ENCODE peak calls at places on chromosomes 11 and 22, in four cellular contexts. One of them, this sample, is unnamed.

GRCh38 chr11:109222730-109223129 is 199.3 kb upstream of the C11orf87 start:
- DNase-seq in stimulated activated CD4-positive, alpha-beta T cell treated with anti-CD3 and anti-CD28 coated beads, Interleukin-1b, Interleukin-23, amount 100 ng/mL, for 48 hours: no peak
- DNase-seq in activated CD4-positive, alpha-beta T cell treated with anti-CD3 and anti-CD28 coated beads, Interleukin-2, amount 10 ng/mL, durations not matched to agents 7 days and 5 days: no peak
- DNase-seq in nucleus accumbens: no peak
- DNase-seq in this sample: no peak

GRCh38 chr11:68470304-68470811 is 9.8 kb downstream of the PPP6R3 start:
- DNase-seq in stimulated activated CD4-positive, alpha-beta T cell treated with anti-CD3 and anti-CD28 coated beads, Interleukin-1b, Interleukin-23, amount 100 ng/mL, for 48 hours: no peak
- DNase-seq in activated CD4-positive, alpha-beta T cell treated with anti-CD3 and anti-CD28 coated beads, Interleukin-2, amount 10 ng/mL, durations not matched to agents 7 days and 5 days: no peak
- DNase-seq in nucleus accumbens: no peak
- DNase-seq in this sample: no peak

GRCh38 chr11:72684236-72684912 is 10.2 kb upstream of the PDE2A start:
- DNase-seq in stimulated activated CD4-positive, alpha-beta T cell treated with anti-CD3 and anti-CD28 coated beads, Interleukin-1b, Interleukin-23, amount 100 ng/mL, for 48 hours: peak; percentile 50
- DNase-seq in activated CD4-positive, alpha-beta T cell treated with anti-CD3 and anti-CD28 coated beads, Interleukin-2, amount 10 ng/mL, durations not matched to agents 7 days and 5 days: peak; percentile 53
- DNase-seq in nucleus accumbens: no peak
- DNase-seq in this sample: peak; percentile 59

GRCh38 chr11:74157169-74157568 is 13.6 kb downstream of the C2CD3 start:
- DNase-seq in stimulated activated CD4-positive, alpha-beta T cell treated with anti-CD3 and anti-CD28 coated beads, Interleukin-1b, Interleukin-23, amount 100 ng/mL, for 48 hours: no peak
- DNase-seq in activated CD4-positive, alpha-beta T cell treated with anti-CD3 and anti-CD28 coated beads, Interleukin-2, amount 10 ng/mL, durations not matched to agents 7 days and 5 days: no peak
- DNase-seq in nucleus accumbens: no peak
- DNase-seq in this sample: no peak

GRCh38 chr11:12272821-12273617 is 104.4 kb upstream of the PARVA start:
- DNase-seq in stimulated activated CD4-positive, alpha-beta T cell treated with anti-CD3 and anti-CD28 coated beads, Interleukin-1b, Interleukin-23, amount 100 ng/mL, for 48 hours: no peak
- DNase-seq in activated CD4-positive, alpha-beta T cell treated with anti-CD3 and anti-CD28 coated beads, Interleukin-2, amount 10 ng/mL, durations not matched to agents 7 days and 5 days: no peak
- DNase-seq in nucleus accumbens: no peak
- DNase-seq in this sample: no peak

GRCh38 chr11:121534131-121535093 is 81.6 kb upstream of the SORL1-AS1 start:
- DNase-seq in stimulated activated CD4-positive, alpha-beta T cell treated with anti-CD3 and anti-CD28 coated beads, Interleukin-1b, Interleukin-23, amount 100 ng/mL, for 48 hours: no peak
- DNase-seq in activated CD4-positive, alpha-beta T cell treated with anti-CD3 and anti-CD28 coated beads, Interleukin-2, amount 10 ng/mL, durations not matched to agents 7 days and 5 days: no peak
- DNase-seq in nucleus accumbens: no peak
- DNase-seq in this sample: no peak

GRCh38 chr22:41984006-41984405 is 14.6 kb upstream of the WBP2NL start:
- DNase-seq in stimulated activated CD4-positive, alpha-beta T cell treated with anti-CD3 and anti-CD28 coated beads, Interleukin-1b, Interleukin-23, amount 100 ng/mL, for 48 hours: no peak
- DNase-seq in activated CD4-positive, alpha-beta T cell treated with anti-CD3 and anti-CD28 coated beads, Interleukin-2, amount 10 ng/mL, durations not matched to agents 7 days and 5 days: no peak
- DNase-seq in nucleus accumbens: no peak
- DNase-seq in this sample: no peak

GRCh38 chr22:39308614-39309363 is 10.6 kb downstream of the RPL3 start:
- DNase-seq in stimulated activated CD4-positive, alpha-beta T cell treated with anti-CD3 and anti-CD28 coated beads, Interleukin-1b, Interleukin-23, amount 100 ng/mL, for 48 hours: no peak
- DNase-seq in activated CD4-positive, alpha-beta T cell treated with anti-CD3 and anti-CD28 coated beads, Interleukin-2, amount 10 ng/mL, durations not matched to agents 7 days and 5 days: no peak
- DNase-seq in nucleus accumbens: no peak
- DNase-seq in this sample: no peak

GRCh38 chr11:12693075-12693473 is 18.9 kb downstream of the TEAD1 start:
- DNase-seq in stimulated activated CD4-positive, alpha-beta T cell treated with anti-CD3 and anti-CD28 coated beads, Interleukin-1b, Interleukin-23, amount 100 ng/mL, for 48 hours: no peak
- DNase-seq in activated CD4-positive, alpha-beta T cell treated with anti-CD3 and anti-CD28 coated beads, Interleukin-2, amount 10 ng/mL, durations not matched to agents 7 days and 5 days: no peak
- DNase-seq in nucleus accumbens: no peak
- DNase-seq in this sample: no peak

GRCh38 chr22:26673485-26673884 is 16.1 kb downstream of the MIAT start:
- DNase-seq in stimulated activated CD4-positive, alpha-beta T cell treated with anti-CD3 and anti-CD28 coated beads, Interleukin-1b, Interleukin-23, amount 100 ng/mL, for 48 hours: peak; percentile 47
- DNase-seq in activated CD4-positive, alpha-beta T cell treated with anti-CD3 and anti-CD28 coated beads, Interleukin-2, amount 10 ng/mL, durations not matched to agents 7 days and 5 days: peak; percentile 39
- DNase-seq in nucleus accumbens: no peak
- DNase-seq in this sample: no peak

GRCh38 chr11:34940026-34940677 is 23.7 kb downstream of the PDHX start:
- DNase-seq in stimulated activated CD4-positive, alpha-beta T cell treated with anti-CD3 and anti-CD28 coated beads, Interleukin-1b, Interleukin-23, amount 100 ng/mL, for 48 hours: no peak
- DNase-seq in activated CD4-positive, alpha-beta T cell treated with anti-CD3 and anti-CD28 coated beads, Interleukin-2, amount 10 ng/mL, durations not matched to agents 7 days and 5 days: no peak
- DNase-seq in nucleus accumbens: no peak
- DNase-seq in this sample: no peak

GRCh38 chr11:3104051-3104714 is 47.0 kb upstream of the CARS1 start:
- DNase-seq in stimulated activated CD4-positive, alpha-beta T cell treated with anti-CD3 and anti-CD28 coated beads, Interleukin-1b, Interleukin-23, amount 100 ng/mL, for 48 hours: no peak
- DNase-seq in activated CD4-positive, alpha-beta T cell treated with anti-CD3 and anti-CD28 coated beads, Interleukin-2, amount 10 ng/mL, durations not matched to agents 7 days and 5 days: no peak
- DNase-seq in nucleus accumbens: no peak
- DNase-seq in this sample: no peak

GRCh38 chr11:126585388-126586302 is 230.2 kb downstream of the ST3GAL4 start:
- DNase-seq in stimulated activated CD4-positive, alpha-beta T cell treated with anti-CD3 and anti-CD28 coated beads, Interleukin-1b, Interleukin-23, amount 100 ng/mL, for 48 hours: no peak
- DNase-seq in activated CD4-positive, alpha-beta T cell treated with anti-CD3 and anti-CD28 coated beads, Interleukin-2, amount 10 ng/mL, durations not matched to agents 7 days and 5 days: no peak
- DNase-seq in nucleus accumbens: no peak
- DNase-seq in this sample: no peak

GRCh38 chr11:20351870-20352269 is 11.6 kb upstream of the HTATIP2 start:
- DNase-seq in stimulated activated CD4-positive, alpha-beta T cell treated with anti-CD3 and anti-CD28 coated beads, Interleukin-1b, Interleukin-23, amount 100 ng/mL, for 48 hours: no peak
- DNase-seq in activated CD4-positive, alpha-beta T cell treated with anti-CD3 and anti-CD28 coated beads, Interleukin-2, amount 10 ng/mL, durations not matched to agents 7 days and 5 days: peak; percentile 11
- DNase-seq in nucleus accumbens: no peak
- DNase-seq in this sample: no peak

GRCh38 chr11:30147293-30147692 is 83.5 kb upstream of the FSHB start:
- DNase-seq in stimulated activated CD4-positive, alpha-beta T cell treated with anti-CD3 and anti-CD28 coated beads, Interleukin-1b, Interleukin-23, amount 100 ng/mL, for 48 hours: no peak
- DNase-seq in activated CD4-positive, alpha-beta T cell treated with anti-CD3 and anti-CD28 coated beads, Interleukin-2, amount 10 ng/mL, durations not matched to agents 7 days and 5 days: no peak
- DNase-seq in nucleus accumbens: no peak
- DNase-seq in this sample: no peak

GRCh38 chr11:116960916-116961315 is 123.5 kb upstream of the APOA1 start:
- DNase-seq in stimulated activated CD4-positive, alpha-beta T cell treated with anti-CD3 and anti-CD28 coated beads, Interleukin-1b, Interleukin-23, amount 100 ng/mL, for 48 hours: no peak
- DNase-seq in activated CD4-positive, alpha-beta T cell treated with anti-CD3 and anti-CD28 coated beads, Interleukin-2, amount 10 ng/mL, durations not matched to agents 7 days and 5 days: no peak
- DNase-seq in nucleus accumbens: no peak
- DNase-seq in this sample: no peak

GRCh38 chr11:77705877-77706579 is 68.4 kb upstream of the CLNS1A start:
- DNase-seq in stimulated activated CD4-positive, alpha-beta T cell treated with anti-CD3 and anti-CD28 coated beads, Interleukin-1b, Interleukin-23, amount 100 ng/mL, for 48 hours: no peak
- DNase-seq in activated CD4-positive, alpha-beta T cell treated with anti-CD3 and anti-CD28 coated beads, Interleukin-2, amount 10 ng/mL, durations not matched to agents 7 days and 5 days: no peak
- DNase-seq in nucleus accumbens: no peak
- DNase-seq in this sample: no peak

GRCh38 chr11:134261626-134262488 is 8.5 kb downstream of the ACAD8 start:
- DNase-seq in stimulated activated CD4-positive, alpha-beta T cell treated with anti-CD3 and anti-CD28 coated beads, Interleukin-1b, Interleukin-23, amount 100 ng/mL, for 48 hours: no peak
- DNase-seq in activated CD4-positive, alpha-beta T cell treated with anti-CD3 and anti-CD28 coated beads, Interleukin-2, amount 10 ng/mL, durations not matched to agents 7 days and 5 days: peak; percentile 66
- DNase-seq in nucleus accumbens: no peak
- DNase-seq in this sample: peak; percentile 36

GRCh38 chr11:4093519-4094347 is 866 bp upstream of the RRM1 start:
- DNase-seq in stimulated activated CD4-positive, alpha-beta T cell treated with anti-CD3 and anti-CD28 coated beads, Interleukin-1b, Interleukin-23, amount 100 ng/mL, for 48 hours: no peak
- DNase-seq in activated CD4-positive, alpha-beta T cell treated with anti-CD3 and anti-CD28 coated beads, Interleukin-2, amount 10 ng/mL, durations not matched to agents 7 days and 5 days: no peak
- DNase-seq in nucleus accumbens: no peak
- DNase-seq in this sample: no peak

GRCh38 chr11:32713496-32713895 is 81.0 kb downstream of the CCDC73 start:
- DNase-seq in stimulated activated CD4-positive, alpha-beta T cell treated with anti-CD3 and anti-CD28 coated beads, Interleukin-1b, Interleukin-23, amount 100 ng/mL, for 48 hours: no peak
- DNase-seq in activated CD4-positive, alpha-beta T cell treated with anti-CD3 and anti-CD28 coated beads, Interleukin-2, amount 10 ng/mL, durations not matched to agents 7 days and 5 days: no peak
- DNase-seq in nucleus accumbens: no peak
- DNase-seq in this sample: peak; percentile 37

GRCh38 chr11:5336331-5336730 is 7.0 kb downstream of the OR51B5 start:
- DNase-seq in stimulated activated CD4-positive, alpha-beta T cell treated with anti-CD3 and anti-CD28 coated beads, Interleukin-1b, Interleukin-23, amount 100 ng/mL, for 48 hours: no peak
- DNase-seq in activated CD4-positive, alpha-beta T cell treated with anti-CD3 and anti-CD28 coated beads, Interleukin-2, amount 10 ng/mL, durations not matched to agents 7 days and 5 days: no peak
- DNase-seq in nucleus accumbens: no peak
- DNase-seq in this sample: no peak

GRCh38 chr22:28917747-28918543 is 34.6 kb downstream of the ZNRF3 start:
- DNase-seq in stimulated activated CD4-positive, alpha-beta T cell treated with anti-CD3 and anti-CD28 coated beads, Interleukin-1b, Interleukin-23, amount 100 ng/mL, for 48 hours: no peak
- DNase-seq in activated CD4-positive, alpha-beta T cell treated with anti-CD3 and anti-CD28 coated beads, Interleukin-2, amount 10 ng/mL, durations not matched to agents 7 days and 5 days: no peak
- DNase-seq in nucleus accumbens: no peak
- DNase-seq in this sample: peak; percentile 70

GRCh38 chr11:33065445-33066178 is 26.2 kb downstream of the TCP11L1 start:
- DNase-seq in stimulated activated CD4-positive, alpha-beta T cell treated with anti-CD3 and anti-CD28 coated beads, Interleukin-1b, Interleukin-23, amount 100 ng/mL, for 48 hours: peak; percentile 79
- DNase-seq in activated CD4-positive, alpha-beta T cell treated with anti-CD3 and anti-CD28 coated beads, Interleukin-2, amount 10 ng/mL, durations not matched to agents 7 days and 5 days: peak; percentile 76
- DNase-seq in nucleus accumbens: no peak
- DNase-seq in this sample: peak; percentile 72

GRCh38 chr11:17013548-17014320 is 480 bp downstream of the PLEKHA7 start:
- DNase-seq in stimulated activated CD4-positive, alpha-beta T cell treated with anti-CD3 and anti-CD28 coated beads, Interleukin-1b, Interleukin-23, amount 100 ng/mL, for 48 hours: peak; percentile 10
- DNase-seq in activated CD4-positive, alpha-beta T cell treated with anti-CD3 and anti-CD28 coated beads, Interleukin-2, amount 10 ng/mL, durations not matched to agents 7 days and 5 days: peak; percentile 30
- DNase-seq in nucleus accumbens: no peak
- DNase-seq in this sample: no peak

GRCh38 chr11:32154275-32154674 is 63.4 kb downstream of the RCN1 start:
- DNase-seq in stimulated activated CD4-positive, alpha-beta T cell treated with anti-CD3 and anti-CD28 coated beads, Interleukin-1b, Interleukin-23, amount 100 ng/mL, for 48 hours: no peak
- DNase-seq in activated CD4-positive, alpha-beta T cell treated with anti-CD3 and anti-CD28 coated beads, Interleukin-2, amount 10 ng/mL, durations not matched to agents 7 days and 5 days: no peak
- DNase-seq in nucleus accumbens: no peak
- DNase-seq in this sample: peak; percentile 9

GRCh38 chr11:72609045-72609444 is 65.2 kb downstream of the PDE2A start:
- DNase-seq in stimulated activated CD4-positive, alpha-beta T cell treated with anti-CD3 and anti-CD28 coated beads, Interleukin-1b, Interleukin-23, amount 100 ng/mL, for 48 hours: no peak
- DNase-seq in activated CD4-positive, alpha-beta T cell treated with anti-CD3 and anti-CD28 coated beads, Interleukin-2, amount 10 ng/mL, durations not matched to agents 7 days and 5 days: peak; percentile 16
- DNase-seq in nucleus accumbens: no peak
- DNase-seq in this sample: peak; percentile 55

GRCh38 chr11:125455851-125456250 is 40.2 kb downstream of the FEZ1 start:
- DNase-seq in stimulated activated CD4-positive, alpha-beta T cell treated with anti-CD3 and anti-CD28 coated beads, Interleukin-1b, Interleukin-23, amount 100 ng/mL, for 48 hours: no peak
- DNase-seq in activated CD4-positive, alpha-beta T cell treated with anti-CD3 and anti-CD28 coated beads, Interleukin-2, amount 10 ng/mL, durations not matched to agents 7 days and 5 days: no peak
- DNase-seq in nucleus accumbens: no peak
- DNase-seq in this sample: no peak

GRCh38 chr11:60485987-60486386 is 6.6 kb upstream of the MS4A12 start:
- DNase-seq in stimulated activated CD4-positive, alpha-beta T cell treated with anti-CD3 and anti-CD28 coated beads, Interleukin-1b, Interleukin-23, amount 100 ng/mL, for 48 hours: peak; percentile 7
- DNase-seq in activated CD4-positive, alpha-beta T cell treated with anti-CD3 and anti-CD28 coated beads, Interleukin-2, amount 10 ng/mL, durations not matched to agents 7 days and 5 days: peak; percentile 26
- DNase-seq in nucleus accumbens: no peak
- DNase-seq in this sample: peak; percentile 79

GRCh38 chr11:122748968-122749687 is 89.2 kb upstream of the CRTAM start:
- DNase-seq in stimulated activated CD4-positive, alpha-beta T cell treated with anti-CD3 and anti-CD28 coated beads, Interleukin-1b, Interleukin-23, amount 100 ng/mL, for 48 hours: peak; percentile 78
- DNase-seq in activated CD4-positive, alpha-beta T cell treated with anti-CD3 and anti-CD28 coated beads, Interleukin-2, amount 10 ng/mL, durations not matched to agents 7 days and 5 days: peak; percentile 66
- DNase-seq in nucleus accumbens: peak; percentile 13
- DNase-seq in this sample: peak; percentile 91

GRCh38 chr11:73393011-73393380 is 16.8 kb downstream of the RELT start:
- DNase-seq in stimulated activated CD4-positive, alpha-beta T cell treated with anti-CD3 and anti-CD28 coated beads, Interleukin-1b, Interleukin-23, amount 100 ng/mL, for 48 hours: no peak
- DNase-seq in activated CD4-positive, alpha-beta T cell treated with anti-CD3 and anti-CD28 coated beads, Interleukin-2, amount 10 ng/mL, durations not matched to agents 7 days and 5 days: no peak
- DNase-seq in nucleus accumbens: no peak
- DNase-seq in this sample: peak; percentile 15

GRCh38 chr11:85394288-85394687 is 232.9 kb downstream of the DLG2 start:
- DNase-seq in stimulated activated CD4-positive, alpha-beta T cell treated with anti-CD3 and anti-CD28 coated beads, Interleukin-1b, Interleukin-23, amount 100 ng/mL, for 48 hours: no peak
- DNase-seq in activated CD4-positive, alpha-beta T cell treated with anti-CD3 and anti-CD28 coated beads, Interleukin-2, amount 10 ng/mL, durations not matched to agents 7 days and 5 days: no peak
- DNase-seq in nucleus accumbens: no peak
- DNase-seq in this sample: no peak

GRCh38 chr22:22235564-22235963 is 9.0 kb upstream of the VPREB1 start:
- DNase-seq in stimulated activated CD4-positive, alpha-beta T cell treated with anti-CD3 and anti-CD28 coated beads, Interleukin-1b, Interleukin-23, amount 100 ng/mL, for 48 hours: peak; percentile 53
- DNase-seq in activated CD4-positive, alpha-beta T cell treated with anti-CD3 and anti-CD28 coated beads, Interleukin-2, amount 10 ng/mL, durations not matched to agents 7 days and 5 days: peak; percentile 63
- DNase-seq in nucleus accumbens: no peak
- DNase-seq in this sample: peak; percentile 1